ENCODE peak calls at places on chromosome 17, in four cellular contexts. D is K562, V is HepG2, Z is H1. I is an unnamed sample.

GRCh38 chr17:73725794-73726193 is 81.5 kb upstream of the SDK2 start:
- DNase-seq in V (no peak), Z (no peak), D (no peak), I (no peak)

GRCh38 chr17:74549343-74549742 is 3.4 kb upstream of the CD300C start:
- DNase-seq in V (no peak), Z (no peak), D (no peak), I (no peak)

GRCh38 chr17:17805575-17805974 is 31.2 kb downstream of the SREBF1 start:
- DNase-seq in Z (no peak), D (no peak), V (no peak), I (no peak)

GRCh38 chr17:36148559-36149295 is 27.7 kb downstream of the TBC1D3B start:
- DNase-seq in V (peak; percentile 28), D (peak; percentile 70), Z (peak; percentile 76), I (peak; percentile 68)

GRCh38 chr17:81374890-81375289 is 20.4 kb upstream of the BAHCC1 start:
- DNase-seq in D (no peak), V (no peak), Z (no peak), I (no peak)

GRCh38 chr17:36980281-36980761 is 31.6 kb downstream of the AATF start:
- DNase-seq in D (peak; percentile 4), Z (no peak), V (no peak), I (no peak)

GRCh38 chr17:56978441-56979090 is 635 bp downstream of the SCPEP1 start:
- DNase-seq in V (no peak), Z (no peak), D (peak; percentile 29), I (no peak)

GRCh38 chr17:21213005-21213404 is 956 bp downstream of the TMEM11 start:
- DNase-seq in D (no peak), Z (no peak), V (no peak), I (no peak)

GRCh38 chr17:5508855-5509254 is 22.5 kb downstream of the MIS12 start:
- DNase-seq in D (no peak), Z (no peak), V (peak; percentile 29), I (no peak)

GRCh38 chr17:19725486-19725885 is 9.1 kb upstream of the SLC47A2 start:
- DNase-seq in V (no peak), Z (no peak), D (no peak), I (no peak)

GRCh38 chr17:19726615-19727376 is 10.4 kb upstream of the SLC47A2 start:
- DNase-seq in Z (no peak), V (no peak), D (no peak), I (no peak)

GRCh38 chr17:19724501-19725420 is 8.4 kb upstream of the SLC47A2 start:
- DNase-seq in Z (no peak), V (no peak), D (no peak), I (no peak)

GRCh38 chr17:19720631-19721426 is 4.4 kb upstream of the SLC47A2 start:
- DNase-seq in V (peak; percentile 68), D (no peak), Z (no peak), I (no peak)

DNA sequence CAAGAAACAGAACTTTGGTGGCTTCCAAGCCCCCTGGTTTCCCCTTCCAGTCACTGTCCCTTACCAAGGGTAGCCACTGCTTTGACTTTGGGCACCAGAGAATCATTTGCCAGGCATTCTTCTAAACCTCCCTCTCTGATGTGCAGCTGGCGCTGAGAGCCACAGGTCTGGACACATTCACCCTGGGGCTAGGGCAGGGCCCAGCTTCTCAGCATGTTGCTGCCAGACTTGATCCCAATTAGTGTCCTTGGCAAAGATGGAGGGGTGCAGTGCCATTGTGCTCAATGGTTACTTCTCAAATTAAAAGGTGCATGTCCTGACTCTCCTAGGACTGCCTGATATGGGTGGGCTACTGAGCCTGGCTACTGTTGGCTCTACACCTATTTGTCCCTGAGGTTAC is 7.6 kb upstream of the SLC47A2 start:
- DNase-seq in V (no peak), D (no peak), Z (no peak), I (no peak)
- TF ChIP-seq SRF in V (no peak), D (no peak), Z (no peak), I (no peak)

GRCh38 chr17:48609754-48610281 is 999 bp downstream of the HOXB7 start:
- DNase-seq in D (no peak), Z (no peak), V (no peak), I (no peak)

GRCh38 chr17:48612456-48612853 is 1.6 kb upstream of the HOXB7 start:
- DNase-seq in Z (no peak), V (no peak), D (no peak), I (no peak)

GRCh38 chr17:48610282-48611211 is at the start of gene HOXB7:
- DNase-seq in V (no peak), D (peak; percentile 74), Z (no peak), I (no peak)

GRCh38 chr17:48611681-48612455 is 1.1 kb upstream of the HOXB7 start:
- DNase-seq in V (no peak), Z (no peak), D (no peak), I (no peak)

DNA sequence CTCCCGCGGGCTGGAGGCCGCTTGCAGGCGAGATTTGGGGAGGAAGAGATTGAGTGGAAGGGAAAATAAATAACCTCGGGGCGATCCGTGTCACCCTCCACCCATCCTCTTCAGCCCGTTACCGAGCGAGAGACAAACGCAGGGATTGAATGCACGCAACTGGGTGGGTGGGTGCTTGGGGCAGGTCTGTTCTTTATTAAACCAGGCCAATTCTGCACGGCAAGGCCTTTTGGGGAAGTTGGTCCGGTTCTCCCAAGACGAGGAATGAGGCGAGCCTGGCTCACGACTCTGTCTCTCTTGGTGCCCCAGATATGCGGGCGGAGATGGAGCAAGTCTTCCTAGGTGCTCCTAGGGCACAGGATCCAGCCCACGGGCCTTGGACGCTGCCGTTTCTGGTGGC is 396 bp upstream of the HOXB7 start:
- DNase-seq in D (no peak), V (no peak), Z (no peak), I (no peak)
- TF ChIP-seq FOSL1 in D (no peak), V (no peak), Z (no peak), I (no peak)

GRCh38 chr17:9766970-9767369 is 24.4 kb downstream of the DHRS7C start:
- DNase-seq in Z (no peak), D (no peak), V (no peak), I (no peak)

GRCh38 chr17:9771465-9771864 is 19.9 kb downstream of the DHRS7C start:
- DNase-seq in V (no peak), D (no peak), Z (no peak), I (no peak)

GRCh38 chr17:9767432-9767991 is 23.9 kb downstream of the DHRS7C start:
- DNase-seq in D (no peak), Z (no peak), V (no peak), I (no peak)

GRCh38 chr17:9769036-9769695 is 22.2 kb downstream of the DHRS7C start:
- DNase-seq in V (no peak), D (no peak), Z (no peak), I (no peak)

GRCh38 chr17:9768381-9768934 is 22.9 kb downstream of the DHRS7C start:
- DNase-seq in D (peak; percentile 21), V (peak; percentile 14), Z (no peak), I (peak; percentile 34)
- TF ChIP-seq SRF in D (no peak), V (no peak), Z (no peak), I (no peak)

GRCh38 chr17:28792877-28793666 is 49.3 kb downstream of the TRAF4 start:
- DNase-seq in V (no peak), D (peak; percentile 43), Z (no peak), I (no peak)
- TF ChIP-seq FOSL1 in V (no peak), D (no peak), Z (no peak), I (no peak)

GRCh38 chr17:61387011-61387410 is 12.6 kb upstream of the TBX2 start:
- DNase-seq in Z (no peak), D (no peak), V (no peak), I (no peak)

GRCh38 chr17:61386251-61386650 is 13.4 kb upstream of the TBX2 start:
- DNase-seq in D (no peak), Z (no peak), V (no peak), I (no peak)

GRCh38 chr17:61385869-61386245 is 13.8 kb upstream of the TBX2 start:
- DNase-seq in D (no peak), Z (no peak), V (no peak), I (no peak)

GRCh38 chr17:61388561-61389356 is 10.9 kb upstream of the TBX2 start:
- DNase-seq in V (no peak), Z (no peak), D (no peak), I (no peak)

GRCh38 chr17:61387511-61388305 is 11.9 kb upstream of the TBX2 start:
- DNase-seq in V (no peak), D (no peak), Z (no peak), I (no peak)
- TF ChIP-seq SRF in V (no peak), D (no peak), Z (no peak), I (no peak)

DNA sequence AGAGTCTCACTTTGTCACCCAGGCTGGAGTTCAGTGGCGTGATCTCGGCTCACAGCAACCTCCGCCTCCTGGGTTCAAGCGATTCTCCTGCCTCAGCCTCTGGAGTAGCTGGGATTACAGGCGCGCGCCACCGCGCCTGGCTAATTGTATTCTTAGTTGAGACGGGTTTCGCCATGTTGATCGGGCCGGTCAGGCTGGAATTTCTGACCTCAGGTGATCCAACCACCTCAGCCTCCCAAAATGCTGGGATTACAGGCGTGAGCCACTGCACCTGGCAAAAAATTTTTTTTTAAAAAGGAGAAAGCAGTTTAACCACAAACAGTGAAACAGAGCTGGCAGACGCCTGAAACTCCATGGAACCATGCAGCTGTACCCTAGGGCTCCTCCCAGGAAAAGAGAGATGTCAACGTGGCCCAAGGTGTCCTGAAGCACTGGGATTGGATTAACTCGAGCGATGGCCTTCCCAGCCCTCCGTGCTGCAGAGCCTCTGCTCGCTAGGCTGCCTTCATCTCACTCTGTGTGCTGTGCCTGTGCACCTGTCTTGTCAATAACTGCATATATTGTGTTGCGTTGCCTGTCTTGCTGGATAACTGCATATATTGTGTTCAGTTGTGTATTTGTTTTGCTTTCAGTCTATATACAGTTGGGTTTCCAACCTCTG is 29.6 kb upstream of the FOXK2 start:
- DNase-seq in Z (no peak), V (no peak), D (no peak), I (no peak)
- TF ChIP-seq FOSL1 in Z (no peak), V (no peak), D (no peak), I (no peak)

DNA sequence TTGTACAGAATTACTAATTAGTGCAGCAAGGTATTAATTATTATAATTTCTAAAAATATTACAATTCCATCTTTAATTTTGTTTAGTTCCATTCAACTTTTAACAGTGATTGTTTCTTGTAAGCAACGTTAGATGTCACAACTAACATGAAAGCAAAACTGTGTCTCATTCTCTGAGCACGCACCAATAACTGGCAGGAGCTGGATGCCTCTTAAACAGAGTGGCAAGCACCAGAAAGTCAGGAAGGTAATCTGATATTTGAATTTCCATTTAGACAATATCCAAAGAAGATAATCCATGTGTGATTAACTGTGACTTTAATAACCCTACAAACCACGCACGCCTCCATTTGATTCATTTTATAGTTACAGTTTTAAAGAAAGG is 214.1 kb downstream of the STX8 start:
- DNase-seq in Z (no peak), V (no peak), D (no peak), I (no peak)
- TF ChIP-seq SRF in Z (no peak), V (no peak), D (no peak), I (no peak)

I was measured in HCT116.